ENCODE peak calls at places on chromosome 1, in six cellular contexts. One of them, this sample, is unnamed.

GRCh38 chr1:227949341-227949921 is 1.7 kb upstream of the WNT9A start:
- DNase-seq in ascending aorta: no peak
- DNase-seq in smooth muscle cell of the brain vasculature: no peak
- DNase-seq in activated CD4-positive, alpha-beta T cell treated with anti-CD3 and anti-CD28 coated beads, Interleukin-2, amount 50 U/mL, for 48 hours: no peak
- DNase-seq in OCI-LY7: no peak
- DNase-seq in stimulated activated CD4-positive, alpha-beta T cell treated with anti-CD3 and anti-CD28 coated beads, Interleukin-4, amount 100 ng/mL, for 1 hour: no peak
- DNase-seq in this sample: no peak

GRCh38 chr1:147225193-147225730 is at the start of gene FMO5:
- DNase-seq in ascending aorta: no peak
- DNase-seq in smooth muscle cell of the brain vasculature: peak
- DNase-seq in activated CD4-positive, alpha-beta T cell treated with anti-CD3 and anti-CD28 coated beads, Interleukin-2, amount 50 U/mL, for 48 hours: peak
- DNase-seq in OCI-LY7: peak
- DNase-seq in stimulated activated CD4-positive, alpha-beta T cell treated with anti-CD3 and anti-CD28 coated beads, Interleukin-4, amount 100 ng/mL, for 1 hour: peak
- DNase-seq in this sample: no peak

GRCh38 chr1:165815725-165816124 is 11.7 kb upstream of the UCK2 start:
- DNase-seq in ascending aorta: no peak
- DNase-seq in smooth muscle cell of the brain vasculature: no peak
- DNase-seq in activated CD4-positive, alpha-beta T cell treated with anti-CD3 and anti-CD28 coated beads, Interleukin-2, amount 50 U/mL, for 48 hours: no peak
- DNase-seq in OCI-LY7: no peak
- DNase-seq in stimulated activated CD4-positive, alpha-beta T cell treated with anti-CD3 and anti-CD28 coated beads, Interleukin-4, amount 100 ng/mL, for 1 hour: no peak
- DNase-seq in this sample: no peak

GRCh38 chr1:244874974-244875579 is 10.7 kb upstream of the HNRNPU start:
- DNase-seq in ascending aorta: no peak
- DNase-seq in smooth muscle cell of the brain vasculature: no peak
- DNase-seq in activated CD4-positive, alpha-beta T cell treated with anti-CD3 and anti-CD28 coated beads, Interleukin-2, amount 50 U/mL, for 48 hours: no peak
- DNase-seq in OCI-LY7: no peak
- DNase-seq in stimulated activated CD4-positive, alpha-beta T cell treated with anti-CD3 and anti-CD28 coated beads, Interleukin-4, amount 100 ng/mL, for 1 hour: no peak
- DNase-seq in this sample: no peak

GRCh38 chr1:203127672-203128611 is at the start of gene ADORA1:
- DNase-seq in ascending aorta: no peak
- DNase-seq in smooth muscle cell of the brain vasculature: no peak
- DNase-seq in activated CD4-positive, alpha-beta T cell treated with anti-CD3 and anti-CD28 coated beads, Interleukin-2, amount 50 U/mL, for 48 hours: no peak
- DNase-seq in OCI-LY7: no peak
- DNase-seq in stimulated activated CD4-positive, alpha-beta T cell treated with anti-CD3 and anti-CD28 coated beads, Interleukin-4, amount 100 ng/mL, for 1 hour: no peak
- DNase-seq in this sample: no peak

GRCh38 chr1:24640288-24640687 is 2.8 kb upstream of the SRRM1 start:
- DNase-seq in ascending aorta: no peak
- DNase-seq in smooth muscle cell of the brain vasculature: no peak
- DNase-seq in activated CD4-positive, alpha-beta T cell treated with anti-CD3 and anti-CD28 coated beads, Interleukin-2, amount 50 U/mL, for 48 hours: no peak
- DNase-seq in OCI-LY7: no peak
- DNase-seq in stimulated activated CD4-positive, alpha-beta T cell treated with anti-CD3 and anti-CD28 coated beads, Interleukin-4, amount 100 ng/mL, for 1 hour: no peak
- DNase-seq in this sample: no peak

GRCh38 chr1:67367370-67368345 is 60.0 kb downstream of the IL12RB2 start:
- DNase-seq in ascending aorta: no peak
- DNase-seq in smooth muscle cell of the brain vasculature: peak
- DNase-seq in activated CD4-positive, alpha-beta T cell treated with anti-CD3 and anti-CD28 coated beads, Interleukin-2, amount 50 U/mL, for 48 hours: no peak
- DNase-seq in OCI-LY7: no peak
- DNase-seq in stimulated activated CD4-positive, alpha-beta T cell treated with anti-CD3 and anti-CD28 coated beads, Interleukin-4, amount 100 ng/mL, for 1 hour: no peak
- DNase-seq in this sample: no peak

GRCh38 chr1:30762931-30763653 is 5.5 kb upstream of the LAPTM5 start:
- DNase-seq in ascending aorta: no peak
- DNase-seq in smooth muscle cell of the brain vasculature: no peak
- DNase-seq in activated CD4-positive, alpha-beta T cell treated with anti-CD3 and anti-CD28 coated beads, Interleukin-2, amount 50 U/mL, for 48 hours: no peak
- DNase-seq in OCI-LY7: no peak
- DNase-seq in stimulated activated CD4-positive, alpha-beta T cell treated with anti-CD3 and anti-CD28 coated beads, Interleukin-4, amount 100 ng/mL, for 1 hour: no peak
- DNase-seq in this sample: no peak

GRCh38 chr1:231966983-231967382 is 340.4 kb downstream of the DISC1 start:
- DNase-seq in ascending aorta: no peak
- DNase-seq in smooth muscle cell of the brain vasculature: no peak
- DNase-seq in activated CD4-positive, alpha-beta T cell treated with anti-CD3 and anti-CD28 coated beads, Interleukin-2, amount 50 U/mL, for 48 hours: no peak
- DNase-seq in OCI-LY7: no peak
- DNase-seq in stimulated activated CD4-positive, alpha-beta T cell treated with anti-CD3 and anti-CD28 coated beads, Interleukin-4, amount 100 ng/mL, for 1 hour: no peak
- DNase-seq in this sample: no peak

GRCh38 chr1:216388558-216388957 is 34.7 kb downstream of the USH2A start:
- DNase-seq in ascending aorta: no peak
- DNase-seq in smooth muscle cell of the brain vasculature: no peak
- DNase-seq in activated CD4-positive, alpha-beta T cell treated with anti-CD3 and anti-CD28 coated beads, Interleukin-2, amount 50 U/mL, for 48 hours: no peak
- DNase-seq in OCI-LY7: no peak
- DNase-seq in stimulated activated CD4-positive, alpha-beta T cell treated with anti-CD3 and anti-CD28 coated beads, Interleukin-4, amount 100 ng/mL, for 1 hour: no peak
- DNase-seq in this sample: no peak

GRCh38 chr1:27021347-27022031 is 8.8 kb upstream of the TENT5B start:
- DNase-seq in ascending aorta: no peak
- DNase-seq in smooth muscle cell of the brain vasculature: no peak
- DNase-seq in activated CD4-positive, alpha-beta T cell treated with anti-CD3 and anti-CD28 coated beads, Interleukin-2, amount 50 U/mL, for 48 hours: no peak
- DNase-seq in OCI-LY7: no peak
- DNase-seq in stimulated activated CD4-positive, alpha-beta T cell treated with anti-CD3 and anti-CD28 coated beads, Interleukin-4, amount 100 ng/mL, for 1 hour: no peak
- DNase-seq in this sample: no peak

GRCh38 chr1:46466477-46467182 is 23.0 kb upstream of the DMBX1 start:
- DNase-seq in ascending aorta: no peak
- DNase-seq in smooth muscle cell of the brain vasculature: no peak
- DNase-seq in activated CD4-positive, alpha-beta T cell treated with anti-CD3 and anti-CD28 coated beads, Interleukin-2, amount 50 U/mL, for 48 hours: no peak
- DNase-seq in OCI-LY7: no peak
- DNase-seq in stimulated activated CD4-positive, alpha-beta T cell treated with anti-CD3 and anti-CD28 coated beads, Interleukin-4, amount 100 ng/mL, for 1 hour: peak
- DNase-seq in this sample: no peak

GRCh38 chr1:78792756-78793155 is 143.1 kb downstream of the IFI44 start:
- DNase-seq in ascending aorta: no peak
- DNase-seq in smooth muscle cell of the brain vasculature: no peak
- DNase-seq in activated CD4-positive, alpha-beta T cell treated with anti-CD3 and anti-CD28 coated beads, Interleukin-2, amount 50 U/mL, for 48 hours: no peak
- DNase-seq in OCI-LY7: no peak
- DNase-seq in stimulated activated CD4-positive, alpha-beta T cell treated with anti-CD3 and anti-CD28 coated beads, Interleukin-4, amount 100 ng/mL, for 1 hour: no peak
- DNase-seq in this sample: no peak

GRCh38 chr1:1425753-1426495 is 4.8 kb upstream of the ANKRD65 start:
- DNase-seq in ascending aorta: no peak
- DNase-seq in smooth muscle cell of the brain vasculature: no peak
- DNase-seq in activated CD4-positive, alpha-beta T cell treated with anti-CD3 and anti-CD28 coated beads, Interleukin-2, amount 50 U/mL, for 48 hours: no peak
- DNase-seq in OCI-LY7: no peak
- DNase-seq in stimulated activated CD4-positive, alpha-beta T cell treated with anti-CD3 and anti-CD28 coated beads, Interleukin-4, amount 100 ng/mL, for 1 hour: no peak
- DNase-seq in this sample: no peak

GRCh38 chr1:64396817-64397216 is 73.1 kb upstream of the CACHD1 start:
- DNase-seq in ascending aorta: no peak
- DNase-seq in smooth muscle cell of the brain vasculature: no peak
- DNase-seq in activated CD4-positive, alpha-beta T cell treated with anti-CD3 and anti-CD28 coated beads, Interleukin-2, amount 50 U/mL, for 48 hours: no peak
- DNase-seq in OCI-LY7: no peak
- DNase-seq in stimulated activated CD4-positive, alpha-beta T cell treated with anti-CD3 and anti-CD28 coated beads, Interleukin-4, amount 100 ng/mL, for 1 hour: no peak
- DNase-seq in this sample: no peak

GRCh38 chr1:70487910-70488665 is 77.0 kb downstream of the CTH start:
- DNase-seq in ascending aorta: no peak
- DNase-seq in smooth muscle cell of the brain vasculature: no peak
- DNase-seq in activated CD4-positive, alpha-beta T cell treated with anti-CD3 and anti-CD28 coated beads, Interleukin-2, amount 50 U/mL, for 48 hours: no peak
- DNase-seq in OCI-LY7: peak
- DNase-seq in stimulated activated CD4-positive, alpha-beta T cell treated with anti-CD3 and anti-CD28 coated beads, Interleukin-4, amount 100 ng/mL, for 1 hour: no peak
- DNase-seq in this sample: no peak

GRCh38 chr1:162315673-162316072 is 61.0 kb downstream of the SPATA46 start:
- DNase-seq in ascending aorta: no peak
- DNase-seq in smooth muscle cell of the brain vasculature: no peak
- DNase-seq in activated CD4-positive, alpha-beta T cell treated with anti-CD3 and anti-CD28 coated beads, Interleukin-2, amount 50 U/mL, for 48 hours: no peak
- DNase-seq in OCI-LY7: no peak
- DNase-seq in stimulated activated CD4-positive, alpha-beta T cell treated with anti-CD3 and anti-CD28 coated beads, Interleukin-4, amount 100 ng/mL, for 1 hour: no peak
- DNase-seq in this sample: no peak

GRCh38 chr1:192104852-192105251 is 53.4 kb upstream of the RGS18 start:
- DNase-seq in ascending aorta: no peak
- DNase-seq in smooth muscle cell of the brain vasculature: no peak
- DNase-seq in activated CD4-positive, alpha-beta T cell treated with anti-CD3 and anti-CD28 coated beads, Interleukin-2, amount 50 U/mL, for 48 hours: no peak
- DNase-seq in OCI-LY7: no peak
- DNase-seq in stimulated activated CD4-positive, alpha-beta T cell treated with anti-CD3 and anti-CD28 coated beads, Interleukin-4, amount 100 ng/mL, for 1 hour: no peak
- DNase-seq in this sample: no peak

GRCh38 chr1:2449636-2450454 is 26.2 kb upstream of the PLCH2 start:
- DNase-seq in ascending aorta: no peak
- DNase-seq in smooth muscle cell of the brain vasculature: no peak
- DNase-seq in activated CD4-positive, alpha-beta T cell treated with anti-CD3 and anti-CD28 coated beads, Interleukin-2, amount 50 U/mL, for 48 hours: no peak
- DNase-seq in OCI-LY7: no peak
- DNase-seq in stimulated activated CD4-positive, alpha-beta T cell treated with anti-CD3 and anti-CD28 coated beads, Interleukin-4, amount 100 ng/mL, for 1 hour: no peak
- DNase-seq in this sample: no peak

GRCh38 chr1:42183210-42183609 is 18.7 kb upstream of the GUCA2A start:
- DNase-seq in ascending aorta: no peak
- DNase-seq in smooth muscle cell of the brain vasculature: no peak
- DNase-seq in activated CD4-positive, alpha-beta T cell treated with anti-CD3 and anti-CD28 coated beads, Interleukin-2, amount 50 U/mL, for 48 hours: no peak
- DNase-seq in OCI-LY7: no peak
- DNase-seq in stimulated activated CD4-positive, alpha-beta T cell treated with anti-CD3 and anti-CD28 coated beads, Interleukin-4, amount 100 ng/mL, for 1 hour: no peak
- DNase-seq in this sample: no peak

GRCh38 chr1:218424528-218424927 is 79.4 kb downstream of the TGFB2 start:
- DNase-seq in ascending aorta: no peak
- DNase-seq in smooth muscle cell of the brain vasculature: no peak
- DNase-seq in activated CD4-positive, alpha-beta T cell treated with anti-CD3 and anti-CD28 coated beads, Interleukin-2, amount 50 U/mL, for 48 hours: no peak
- DNase-seq in OCI-LY7: no peak
- DNase-seq in stimulated activated CD4-positive, alpha-beta T cell treated with anti-CD3 and anti-CD28 coated beads, Interleukin-4, amount 100 ng/mL, for 1 hour: no peak
- DNase-seq in this sample: no peak

GRCh38 chr1:113126207-113126606 is 53.2 kb downstream of the LRIG2 start:
- DNase-seq in ascending aorta: no peak
- DNase-seq in smooth muscle cell of the brain vasculature: no peak
- DNase-seq in activated CD4-positive, alpha-beta T cell treated with anti-CD3 and anti-CD28 coated beads, Interleukin-2, amount 50 U/mL, for 48 hours: no peak
- DNase-seq in OCI-LY7: no peak
- DNase-seq in stimulated activated CD4-positive, alpha-beta T cell treated with anti-CD3 and anti-CD28 coated beads, Interleukin-4, amount 100 ng/mL, for 1 hour: no peak
- DNase-seq in this sample: no peak

GRCh38 chr1:83530506-83530905 is 468.4 kb downstream of the TTLL7 start:
- DNase-seq in ascending aorta: no peak
- DNase-seq in smooth muscle cell of the brain vasculature: no peak
- DNase-seq in activated CD4-positive, alpha-beta T cell treated with anti-CD3 and anti-CD28 coated beads, Interleukin-2, amount 50 U/mL, for 48 hours: no peak
- DNase-seq in OCI-LY7: no peak
- DNase-seq in stimulated activated CD4-positive, alpha-beta T cell treated with anti-CD3 and anti-CD28 coated beads, Interleukin-4, amount 100 ng/mL, for 1 hour: no peak
- DNase-seq in this sample: no peak

GRCh38 chr1:159212596-159212995 is 7.9 kb downstream of the ACKR1 start:
- DNase-seq in ascending aorta: no peak
- DNase-seq in smooth muscle cell of the brain vasculature: no peak
- DNase-seq in activated CD4-positive, alpha-beta T cell treated with anti-CD3 and anti-CD28 coated beads, Interleukin-2, amount 50 U/mL, for 48 hours: no peak
- DNase-seq in OCI-LY7: no peak
- DNase-seq in stimulated activated CD4-positive, alpha-beta T cell treated with anti-CD3 and anti-CD28 coated beads, Interleukin-4, amount 100 ng/mL, for 1 hour: no peak
- DNase-seq in this sample: no peak